ENCODE peak calls at places on chromosomes 4 and X, in nine cellular contexts. U, R, N, O, B, L, S, P and A are unnamed samples.

GRCh38 chrX:43005561-43005960 is 227.6 kb upstream of the PPP1R2C start:
- DNase-seq in N (no peak), L (no peak), B (no peak), U (no peak), R (no peak), P (no peak), O (no peak), S (no peak), A (no peak)

GRCh38 chrX:9538544-9539045 is 73.7 kb downstream of the TBL1X start:
- DNase-seq in U (no peak), S (no peak), B (no peak), L (no peak), O (no peak), N (no peak), P (no peak), R (peak), A (no peak)

GRCh38 chr4:1419708-1420107 is 13.5 kb upstream of the NKX1-1 start:
- DNase-seq in R (peak), P (no peak), S (peak), B (no peak), U (no peak), L (no peak), O (no peak), N (no peak), A (no peak)

GRCh38 chr4:73222466-73223257 is 35.9 kb downstream of the ANKRD17 start:
- DNase-seq in U (no peak), B (peak), P (peak), O (peak), S (no peak), L (peak), R (no peak), N (peak), A (no peak)

GRCh38 chr4:112029642-112030235 is 115.5 kb upstream of the FAM241A start:
- DNase-seq in U (no peak), P (peak), L (no peak), O (no peak), N (no peak), R (no peak), S (no peak), B (peak), A (no peak)

GRCh38 chrX:150569155-150569477 is 695 bp downstream of the MTM1 start:
- DNase-seq in P (peak), O (peak), S (no peak), N (peak), U (no peak), R (no peak), B (peak), L (no peak), A (no peak)

GRCh38 chrX:72247206-72247944 is 8.5 kb upstream of the ERCC6L start:
- DNase-seq in P (no peak), L (no peak), N (no peak), U (no peak), O (no peak), R (no peak), B (no peak), S (no peak), A (no peak)

GRCh38 chrX:49879656-49880277 is 483 bp downstream of the USP27X start:
- DNase-seq in O (peak), S (no peak), U (no peak), L (no peak), R (no peak), N (no peak), P (no peak), B (peak), A (no peak)

GRCh38 chr4:174437324-174437723 is 85.0 kb downstream of the HPGD start:
- DNase-seq in S (no peak), N (no peak), P (no peak), O (no peak), R (no peak), B (peak), U (no peak), L (no peak), A (no peak)

GRCh38 chrX:116749943-116750342 is 287.2 kb upstream of the CT83 start:
- DNase-seq in U (no peak), B (no peak), O (no peak), S (no peak), P (peak), R (no peak), N (no peak), L (no peak), A (no peak)

GRCh38 chrX:130120746-130121504 is 10.6 kb upstream of the ELF4 start:
- DNase-seq in S (peak), N (peak), P (no peak), O (peak), R (peak), U (no peak), L (peak), B (peak), A (peak)

GRCh38 chr4:47641755-47642154 is 156.7 kb downstream of the ATP10D start:
- DNase-seq in S (no peak), L (no peak), N (no peak), O (no peak), B (peak), R (no peak), U (no peak), P (no peak), A (no peak)

GRCh38 chr4:120918788-120919187 is 3.7 kb downstream of the PRDM5 start:
- DNase-seq in B (peak), U (no peak), R (no peak), N (no peak), S (no peak), P (no peak), L (no peak), O (no peak), A (no peak)

GRCh38 chr4:26032572-26033320 is 118.7 kb downstream of the SMIM20 start:
- DNase-seq in S (no peak), O (no peak), P (peak), N (no peak), B (peak), U (no peak), R (peak), L (no peak), A (no peak)

GRCh38 chr4:13933163-13933562 is 305.6 kb upstream of the BOD1L1 start:
- DNase-seq in R (no peak), L (no peak), B (peak), N (no peak), P (peak), S (no peak), U (no peak), O (no peak), A (no peak)